ENCODE peak calls at places on chromosomes 1 and 21, in four cellular contexts. One of them, this sample, is unnamed.
A peak's percentile ranks its signal among the peaks of the same experiment; 100 is the strongest.

GRCh38 chr1:42978317-42979036 is 19.8 kb upstream of the SLC2A1 start:
- DNase-seq in K562: no peak
- DNase-seq in H1: peak; percentile 54
- DNase-seq in HepG2: no peak
- DNase-seq in this sample: no peak

GRCh38 chr1:209443975-209444651 is 139.4 kb upstream of the CAMK1G start:
- DNase-seq in H1: no peak
- DNase-seq in K562: no peak
- DNase-seq in HepG2: no peak
- DNase-seq in this sample: no peak

GRCh38 chr1:7539772-7540175 is 231.3 kb upstream of the VAMP3 start:
- DNase-seq in K562: peak; percentile 74
- DNase-seq in H1: peak; percentile 90
- DNase-seq in HepG2: no peak
- DNase-seq in this sample: no peak

GRCh38 chr1:77874804-77875445 is 13.5 kb upstream of the NEXN start:
- DNase-seq in K562: no peak
- DNase-seq in H1: no peak
- DNase-seq in HepG2: no peak
- DNase-seq in this sample: no peak

GRCh38 chr1:87513971-87514660 is 185.4 kb downstream of the LMO4 start:
- DNase-seq in H1: no peak
- DNase-seq in K562: no peak
- DNase-seq in HepG2: no peak
- DNase-seq in this sample: no peak

GRCh38 chr1:81672766-81673165 is 128.0 kb upstream of the ADGRL2 start:
- DNase-seq in H1: no peak
- DNase-seq in HepG2: no peak
- DNase-seq in K562: no peak
- DNase-seq in this sample: no peak

GRCh38 chr1:191929383-191929782 is 228.9 kb upstream of the RGS18 start:
- DNase-seq in K562: no peak
- DNase-seq in HepG2: no peak
- DNase-seq in H1: no peak
- DNase-seq in this sample: no peak

GRCh38 chr1:54158071-54158470 is 5.3 kb upstream of the CDCP2 start:
- DNase-seq in HepG2: no peak
- DNase-seq in H1: no peak
- DNase-seq in K562: no peak
- DNase-seq in this sample: peak; percentile 38

GRCh38 chr1:5997316-5997715 is 5.1 kb upstream of the NPHP4 start:
- DNase-seq in HepG2: no peak
- DNase-seq in K562: no peak
- DNase-seq in H1: no peak
- DNase-seq in this sample: no peak

GRCh38 chr21:37008705-37009104 is 2.2 kb downstream of the RIPPLY3 start:
- DNase-seq in H1: no peak
- DNase-seq in HepG2: no peak
- DNase-seq in K562: no peak
- DNase-seq in this sample: no peak

GRCh38 chr1:59687081-59687480 is 127.7 kb upstream of the HOOK1 start:
- DNase-seq in HepG2: no peak
- DNase-seq in K562: no peak
- DNase-seq in H1: no peak
- DNase-seq in this sample: no peak

GRCh38 chr1:241779897-241780296 is 68.1 kb upstream of the EXO1 start:
- DNase-seq in HepG2: no peak
- DNase-seq in H1: no peak
- DNase-seq in K562: no peak
- DNase-seq in this sample: no peak

GRCh38 chr1:241778117-241778516 is 69.9 kb upstream of the EXO1 start:
- DNase-seq in HepG2: no peak
- DNase-seq in H1: no peak
- DNase-seq in K562: no peak
- DNase-seq in this sample: no peak

GRCh38 chr1:241787691-241788090 is 60.3 kb upstream of the EXO1 start:
- DNase-seq in HepG2: no peak
- DNase-seq in K562: no peak
- DNase-seq in H1: no peak
- DNase-seq in this sample: no peak

GRCh38 chr1:241776911-241777310 is 71.1 kb upstream of the EXO1 start:
- DNase-seq in H1: no peak
- DNase-seq in K562: no peak
- DNase-seq in HepG2: no peak
- DNase-seq in this sample: no peak

DNA sequence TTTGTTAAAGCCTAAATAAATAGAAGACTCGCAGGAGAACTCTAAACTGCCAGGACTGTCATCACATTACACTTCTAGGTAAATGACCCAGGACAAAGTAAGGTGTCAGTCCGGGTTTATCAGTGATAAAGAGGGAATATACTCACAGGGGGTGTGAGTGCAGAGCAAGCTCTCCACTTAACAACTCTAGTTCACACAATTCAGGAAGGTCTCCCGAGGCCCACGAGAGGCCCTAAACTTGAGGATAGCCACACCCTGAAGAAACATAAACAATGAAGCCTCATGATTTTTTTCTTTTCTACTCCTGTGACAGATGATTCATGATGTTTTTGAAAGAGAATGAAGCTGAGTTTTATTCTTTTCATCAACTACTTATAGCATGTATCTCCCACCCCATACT is 65.6 kb upstream of the EXO1 start:
- DNase-seq in K562: no peak
- DNase-seq in H1: no peak
- DNase-seq in HepG2: no peak
- DNase-seq in this sample: no peak
- TF ChIP-seq PHF8 in K562: no peak
- TF ChIP-seq PHF8 in H1: no peak
- TF ChIP-seq PHF8 in HepG2: no peak
- TF ChIP-seq PHF8 in this sample: no peak

DNA sequence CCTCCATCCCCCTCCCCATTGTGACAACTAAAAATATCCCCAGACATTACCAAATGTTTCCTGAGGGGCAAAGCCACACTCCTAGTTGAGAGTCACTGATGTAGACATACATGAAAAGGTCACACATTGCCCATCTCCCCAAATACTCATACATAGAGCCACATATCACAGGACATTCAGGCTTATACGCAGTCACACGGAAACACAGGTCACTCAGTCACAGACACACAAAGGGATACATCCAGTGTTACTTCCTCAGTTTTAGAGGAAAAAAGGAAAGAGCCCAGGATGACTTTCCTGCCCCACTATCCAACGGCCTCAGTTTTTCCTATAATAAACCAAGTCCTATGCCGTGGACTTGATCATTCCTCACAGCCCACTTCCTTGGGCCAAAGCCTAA is 1.9 kb downstream of the SLC39A1 start:
- DNase-seq in H1: no peak
- DNase-seq in K562: no peak
- DNase-seq in HepG2: no peak
- DNase-seq in this sample: no peak
- H3K4me1 ChIP-seq in H1: peaks cover 19% of the 10 kb centered on the region
- H3K4me1 ChIP-seq in K562: peaks cover 31% of the 10 kb centered on the region
- H3K4me1 ChIP-seq in HepG2: peaks cover 53% of the 10 kb centered on the region
- H3K4me1 ChIP-seq in this sample: peaks cover 41% of the 10 kb centered on the region

GRCh38 chr1:182525342-182525741 is 63.7 kb downstream of the RNASEL start:
- DNase-seq in K562: no peak
- DNase-seq in H1: no peak
- DNase-seq in HepG2: no peak
- DNase-seq in this sample: no peak
- TF ChIP-seq HDAC2 in K562: no peak
- TF ChIP-seq HDAC2 in H1: no peak
- TF ChIP-seq HDAC2 in HepG2: no peak
- TF ChIP-seq HDAC2 in this sample: no peak

GRCh38 chr1:84726593-84727275 is 36.5 kb upstream of the SSX2IP start:
- DNase-seq in H1: no peak
- DNase-seq in K562: no peak
- DNase-seq in HepG2: no peak
- DNase-seq in this sample: no peak

GRCh38 chr1:84721152-84721551 is 30.9 kb upstream of the SSX2IP start:
- DNase-seq in H1: no peak
- DNase-seq in HepG2: peak; percentile 6
- DNase-seq in K562: peak; percentile 34
- DNase-seq in this sample: no peak

GRCh38 chr1:84720275-84720780 is 30.1 kb upstream of the SSX2IP start:
- DNase-seq in H1: no peak
- DNase-seq in HepG2: peak; percentile 83
- DNase-seq in K562: no peak
- DNase-seq in this sample: no peak

GRCh38 chr1:84722794-84723193 is 32.5 kb upstream of the SSX2IP start:
- DNase-seq in K562: no peak
- DNase-seq in HepG2: no peak
- DNase-seq in H1: no peak
- DNase-seq in this sample: no peak

GRCh38 chr1:84724128-84724860 is 34.0 kb upstream of the SSX2IP start:
- DNase-seq in HepG2: peak; percentile 17
- DNase-seq in H1: peak; percentile 89
- DNase-seq in K562: peak; percentile 78
- DNase-seq in this sample: peak; percentile 6
- TF ChIP-seq PHF8 in HepG2: no peak
- TF ChIP-seq PHF8 in H1: no peak
- TF ChIP-seq PHF8 in K562: no peak
- TF ChIP-seq PHF8 in this sample: no peak

DNA sequence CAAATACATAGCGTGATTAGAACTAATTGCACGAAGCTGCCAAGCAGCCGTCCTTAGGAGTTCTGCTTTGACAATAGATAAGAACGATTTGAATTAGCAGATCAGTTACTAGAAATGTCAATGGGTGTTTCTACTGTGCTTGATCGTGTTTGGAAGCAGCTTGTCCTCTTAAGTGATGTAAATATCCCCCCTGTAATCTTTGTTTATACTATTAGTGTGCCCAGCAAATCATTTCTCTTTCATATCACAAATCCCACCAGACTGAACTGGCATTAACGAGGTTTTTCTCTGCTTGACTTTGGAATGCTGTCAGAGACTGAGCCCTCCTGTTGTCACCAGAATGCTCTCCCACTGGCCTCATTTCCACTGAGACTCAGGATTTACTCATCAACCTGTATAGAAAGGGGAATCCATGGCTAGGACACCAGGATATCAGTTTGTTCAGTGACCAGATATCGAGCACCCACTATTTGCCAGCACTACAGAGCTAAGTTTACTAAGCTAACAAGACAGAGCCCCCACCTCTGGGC is 5.1 kb downstream of the SLAMF8 start:
- DNase-seq in H1: no peak
- DNase-seq in HepG2: no peak
- DNase-seq in K562: no peak
- DNase-seq in this sample: no peak
- H3K4me1 ChIP-seq in H1: peaks cover 4% of the 10 kb centered on the region
- H3K4me1 ChIP-seq in HepG2: no peaks in the 10 kb centered on the region
- H3K4me1 ChIP-seq in K562: no peaks in the 10 kb centered on the region
- H3K4me1 ChIP-seq in this sample: no peaks in the 10 kb centered on the region

DNA sequence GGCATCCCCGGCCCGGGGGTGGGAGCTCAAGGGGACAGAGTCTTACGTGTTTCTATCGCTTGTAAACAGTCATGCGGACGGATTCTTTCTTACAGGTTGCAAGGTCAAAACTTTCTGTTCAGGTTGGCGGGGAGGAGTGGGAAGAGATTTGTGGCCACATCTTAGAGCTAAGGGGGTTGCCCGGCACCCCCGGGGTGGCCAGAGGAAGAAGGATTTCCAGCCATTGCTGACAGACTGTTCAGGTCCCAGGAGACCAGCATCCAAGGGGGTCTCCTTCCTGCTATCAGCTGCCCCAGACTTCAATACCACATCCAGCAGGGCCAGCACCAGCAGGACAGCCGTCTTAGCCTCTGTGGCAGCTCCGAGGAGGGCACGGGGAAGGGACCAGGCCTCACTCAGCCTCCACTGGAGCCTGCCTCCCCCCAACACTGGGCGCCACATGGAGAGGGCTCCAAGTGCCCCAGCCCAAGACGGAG is 52.0 kb downstream of the KIF21B start:
- DNase-seq in K562: no peak
- DNase-seq in HepG2: no peak
- DNase-seq in H1: no peak
- DNase-seq in this sample: no peak
- TF ChIP-seq HDAC2 in K562: no peak
- TF ChIP-seq HDAC2 in HepG2: no peak
- TF ChIP-seq HDAC2 in H1: no peak
- TF ChIP-seq HDAC2 in this sample: no peak